ENCODE peak calls at places on chromosome X, in nine cellular contexts. H is stimulated activated CD4-positive, alpha-beta T cell treated with anti-CD3 and anti-CD28 coated beads, TNF-alpha, amount 100 ng/mL, for 24 hours; B is DND-41; S is activated CD4-positive, alpha-beta T cell treated with anti-CD3 and anti-CD28 coated beads, Interleukin-2, amount 50 U/mL, for 24 hours; D is NCI-H1436; T is stimulated activated naive CD4-positive, alpha-beta T cell treated with Interleukin-2 at 50 U/mL for 16 hours; X is B cell; Y is GM13977; I is thoracic aorta. P is an unnamed sample.

GRCh38 chrX:133645977-133646750 is 230.9 kb upstream of the GPC4 start:
- DNase-seq in H (no peak), B (no peak), S (no peak), D (no peak), T (no peak), X (no peak), Y (no peak), I (no peak), P (no peak)

GRCh38 chrX:133482345-133483041 is 67.2 kb upstream of the GPC4 start:
- DNase-seq in H (no peak), B (no peak), S (no peak), D (no peak), T (no peak), X (no peak), Y (no peak), I (no peak), P (no peak)

GRCh38 chrX:85375333-85375738 is 4.1 kb downstream of the POF1B start:
- DNase-seq in H (no peak), B (no peak), S (no peak), D (peak; percentile 83), T (no peak), X (no peak), Y (no peak), I (no peak), P (no peak)

GRCh38 chrX:29941292-29941691 is 274.1 kb upstream of the MAGEB2 start:
- DNase-seq in H (no peak), B (no peak), S (no peak), D (no peak), T (no peak), X (no peak), Y (no peak), I (no peak), P (no peak)

GRCh38 chrX:110086916-110087484 is 84.1 kb downstream of the TMEM164 start:
- DNase-seq in H (no peak), B (no peak), S (no peak), D (no peak), T (no peak), X (no peak), Y (no peak), I (no peak), P (peak; percentile 68)

GRCh38 chrX:138765061-138765460 is 53.5 kb upstream of the FGF13 start:
- DNase-seq in H (no peak), B (no peak), S (no peak), D (no peak), T (no peak), X (no peak), Y (no peak), I (no peak), P (no peak)

GRCh38 chrX:7546551-7547080 is 296.4 kb upstream of the VCX start:
- DNase-seq in H (no peak), B (no peak), S (no peak), D (no peak), T (no peak), X (no peak), Y (no peak), I (no peak), P (no peak)

GRCh38 chrX:43552166-43552565 is 103.9 kb upstream of the MAOA start:
- DNase-seq in H (no peak), B (no peak), S (no peak), D (no peak), T (no peak), X (no peak), Y (no peak), I (no peak), P (no peak)

GRCh38 chrX:131763674-131764073 is 219.8 kb downstream of the OR13H1 start:
- DNase-seq in H (no peak), B (no peak), S (no peak), D (no peak), T (no peak), X (no peak), Y (peak; percentile 36), I (no peak), P (no peak)

P was measured in HS-27A.